ENCODE peak calls at places on chromosomes 5 and 9, in nine cellular contexts. S is PC-3, Y is mammary epithelial cell, R is mesothelial cell of epicardium, N is Peyer's patch, X is A549, G is GM23338, F is fibroblast of pulmonary artery, U is GM10248. V is an unnamed sample.

GRCh38 chr5:123422433-123423277 is 548 bp downstream of the CEP120 start:
- DNase-seq in S (peak), Y (peak), R (no peak), N (peak), X (peak), G (no peak), F (peak), U (peak), V (peak)

GRCh38 chr5:142929602-142930001 is 159.4 kb downstream of the ARHGAP26 start:
- DNase-seq in S (no peak), Y (no peak), R (no peak), N (no peak), X (no peak), G (no peak), F (peak), U (no peak), V (no peak)

GRCh38 chr9:109887079-109887478 is 107.1 kb downstream of the PALM2AKAP2 start:
- DNase-seq in S (no peak), Y (peak), R (no peak), N (no peak), X (no peak), G (no peak), F (peak), U (no peak), V (no peak)

GRCh38 chr9:74817281-74818181 is 70.2 kb downstream of the TRPM6 start:
- DNase-seq in S (peak), Y (no peak), R (no peak), N (no peak), X (no peak), G (no peak), F (no peak), U (no peak), V (no peak)

GRCh38 chr9:72656021-72656420 is 134.6 kb downstream of the TMC1 start:
- DNase-seq in S (no peak), Y (peak), R (no peak), N (no peak), X (no peak), G (no peak), F (no peak), U (no peak), V (no peak)

GRCh38 chr5:127844631-127845030 is 141.4 kb downstream of the CCDC192 start:
- DNase-seq in S (no peak), Y (no peak), R (no peak), N (no peak), X (no peak), G (peak), F (no peak), U (no peak), V (no peak)

GRCh38 chr9:37290881-37291485 is 131.5 kb upstream of the GRHPR start:
- DNase-seq in S (peak), Y (peak), R (no peak), N (no peak), X (peak), G (no peak), F (peak), U (peak), V (no peak)

GRCh38 chr5:36298546-36298945 is 3.2 kb downstream of the RANBP3L start:
- DNase-seq in S (no peak), Y (no peak), R (no peak), N (no peak), X (no peak), G (no peak), F (no peak), U (no peak), V (no peak)

GRCh38 chr5:53971566-53971965 is 338.8 kb downstream of the ARL15 start:
- DNase-seq in S (no peak), Y (no peak), R (no peak), N (no peak), X (no peak), G (no peak), F (peak), U (no peak), V (no peak)

GRCh38 chr9:124016152-124017063 is 4.8 kb downstream of the LHX2 start:
- DNase-seq in S (no peak), Y (no peak), R (no peak), N (no peak), X (no peak), G (no peak), F (no peak), U (peak), V (no peak)

GRCh38 chr9:86353591-86354047 is 591 bp downstream of the TUT7 start:
- DNase-seq in S (peak), Y (peak), R (no peak), N (no peak), X (no peak), G (peak), F (peak), U (no peak), V (no peak)

GRCh38 chr5:32223972-32224608 is 50.0 kb upstream of the GOLPH3 start:
- DNase-seq in S (peak), Y (peak), R (no peak), N (no peak), X (peak), G (peak), F (peak), U (no peak), V (peak)

GRCh38 chr9:22990349-22990748 is 543.7 kb downstream of the DMRTA1 start:
- DNase-seq in S (no peak), Y (no peak), R (no peak), N (no peak), X (no peak), G (peak), F (no peak), U (no peak), V (no peak)

GRCh38 chr9:105439428-105439827 is 8.4 kb upstream of the FSD1L start:
- DNase-seq in S (no peak), Y (no peak), R (no peak), N (no peak), X (no peak), G (no peak), F (peak), U (no peak), V (no peak)

GRCh38 chr5:64594601-64595518 is 89.0 kb downstream of the RGS7BP start:
- DNase-seq in S (peak), Y (no peak), R (no peak), N (no peak), X (peak), G (peak), F (no peak), U (no peak), V (no peak)

GRCh38 chr9:128429505-128430086 is 8.9 kb downstream of the CERCAM start:
- DNase-seq in S (no peak), Y (no peak), R (no peak), N (no peak), X (no peak), G (no peak), F (no peak), U (no peak), V (no peak)

GRCh38 chr5:73825736-73826135 is 199.7 kb downstream of the ARHGEF28 start:
- DNase-seq in S (no peak), Y (no peak), R (no peak), N (no peak), X (no peak), G (no peak), F (no peak), U (no peak), V (no peak)

GRCh38 chr5:135120951-135121350 is 86.9 kb upstream of the PITX1 start:
- DNase-seq in S (no peak), Y (no peak), R (no peak), N (no peak), X (no peak), G (peak), F (no peak), U (no peak), V (no peak)

GRCh38 chr5:43658499-43658898 is 55.5 kb downstream of the NNT start:
- DNase-seq in S (peak), Y (peak), R (no peak), N (no peak), X (no peak), G (no peak), F (peak), U (no peak), V (no peak)

GRCh38 chr5:156411131-156411727 is 84.3 kb downstream of the SGCD start:
- DNase-seq in S (no peak), Y (no peak), R (no peak), N (no peak), X (peak), G (no peak), F (peak), U (no peak), V (no peak)

GRCh38 chr5:37840036-37840909 is at the start of gene GDNF:
- DNase-seq in S (peak), Y (peak), R (peak), N (no peak), X (peak), G (peak), F (peak), U (peak), V (no peak)

GRCh38 chr9:82037126-82037525 is 48.6 kb downstream of the SPATA31D1 start:
- DNase-seq in S (no peak), Y (no peak), R (no peak), N (no peak), X (no peak), G (no peak), F (no peak), U (no peak), V (no peak)

GRCh38 chr5:137636076-137636475 is 99.8 kb downstream of the KLHL3 start:
- DNase-seq in S (no peak), Y (no peak), R (no peak), N (no peak), X (no peak), G (no peak), F (no peak), U (no peak), V (no peak)

GRCh38 chr9:120267929-120268328 is 312.0 kb downstream of the CDK5RAP2 start:
- DNase-seq in S (no peak), Y (no peak), R (no peak), N (no peak), X (no peak), G (no peak), F (no peak), U (no peak), V (no peak)

GRCh38 chr5:126746290-126746689 is 30.6 kb upstream of the LMNB1 start:
- DNase-seq in S (no peak), Y (no peak), R (no peak), N (no peak), X (no peak), G (peak), F (no peak), U (no peak), V (no peak)

GRCh38 chr9:12972608-12973589 is 198.1 kb downstream of the LURAP1L start:
- DNase-seq in S (no peak), Y (no peak), R (no peak), N (no peak), X (no peak), G (no peak), F (peak), U (no peak), V (no peak)

GRCh38 chr5:11700376-11700775 is 203.9 kb downstream of the CTNND2 start:
- DNase-seq in S (no peak), Y (no peak), R (no peak), N (no peak), X (no peak), G (no peak), F (no peak), U (no peak), V (no peak)

GRCh38 chr5:83104031-83104430 is 26.7 kb downstream of the XRCC4 start:
- DNase-seq in S (no peak), Y (no peak), R (no peak), N (no peak), X (no peak), G (no peak), F (no peak), U (no peak), V (no peak)

GRCh38 chr5:100464418-100464817 is 70.8 kb upstream of the FAM174A start:
- DNase-seq in S (peak), Y (peak), R (no peak), N (no peak), X (peak), G (no peak), F (peak), U (no peak), V (no peak)

GRCh38 chr5:110008131-110008530 is 318.4 kb downstream of the MAN2A1 start:
- DNase-seq in S (no peak), Y (no peak), R (no peak), N (no peak), X (no peak), G (no peak), F (no peak), U (no peak), V (no peak)

GRCh38 chr5:148457183-148457620 is 73.4 kb downstream of the FBXO38 start:
- DNase-seq in S (peak), Y (no peak), R (no peak), N (no peak), X (peak), G (peak), F (no peak), U (no peak), V (no peak)

GRCh38 chr5:39138892-39139291 is 64.7 kb upstream of the RICTOR start:
- DNase-seq in S (peak), Y (peak), R (no peak), N (no peak), X (peak), G (no peak), F (peak), U (no peak), V (no peak)

GRCh38 chr9:79256691-79257213 is 315.0 kb upstream of the TLE4 start:
- DNase-seq in S (peak), Y (peak), R (peak), N (no peak), X (no peak), G (peak), F (peak), U (no peak), V (no peak)

GRCh38 chr5:2113348-2114131 is 230.8 kb upstream of the IRX4 start:
- DNase-seq in S (no peak), Y (no peak), R (no peak), N (no peak), X (no peak), G (no peak), F (no peak), U (no peak), V (no peak)
- TF ChIP-seq CTCF in S (no peak), Y (no peak), R (no peak), N (no peak), X (no peak), G (no peak), F (no peak), U (no peak), V (no peak)

DNA sequence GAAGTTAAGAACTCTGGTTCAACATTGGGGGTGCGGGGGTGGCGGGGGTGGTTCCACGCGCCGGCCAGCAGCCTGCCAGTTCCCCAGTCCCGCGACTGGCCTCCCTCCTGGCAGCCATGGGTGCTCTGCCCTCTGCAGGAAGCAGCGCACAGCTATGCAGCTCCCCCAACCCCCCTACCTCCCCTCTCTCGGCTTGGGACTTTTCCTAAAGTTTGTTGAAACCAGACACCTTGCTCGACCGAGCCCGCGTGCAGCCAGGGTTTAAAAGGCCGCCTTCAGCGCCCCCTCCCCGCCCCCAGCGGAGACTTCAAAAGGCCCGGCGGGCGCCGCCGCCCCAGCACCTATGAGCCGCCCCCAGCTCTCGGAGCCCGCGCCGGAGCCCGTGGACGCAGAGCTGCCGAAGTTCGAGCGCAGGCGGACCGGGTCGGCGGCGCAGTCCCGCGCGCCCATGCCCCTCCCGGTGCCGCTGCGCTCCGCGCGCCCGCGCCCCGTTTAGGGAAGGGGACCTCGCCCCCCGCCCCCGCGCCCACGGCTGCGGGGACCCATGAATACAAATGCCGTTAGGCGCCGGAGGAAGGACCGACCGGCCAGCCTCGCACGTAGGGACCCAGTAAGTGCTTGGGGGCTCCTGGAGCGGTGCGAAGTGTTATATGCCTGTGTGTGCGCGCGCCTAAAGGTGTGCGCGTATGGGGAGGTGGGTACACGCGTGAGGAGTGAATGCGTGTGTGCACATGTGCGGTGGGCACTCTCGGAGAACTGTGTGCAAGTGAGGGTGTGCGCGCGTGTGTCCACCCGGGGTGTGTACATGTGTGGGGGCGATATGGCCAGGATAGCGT is 1.4 kb upstream of the COL27A1 start:
- DNase-seq in S (peak), Y (peak), R (peak), N (no peak), X (peak), G (peak), F (no peak), U (no peak), V (no peak)
- TF ChIP-seq CTCF in S (peak), Y (no peak), R (no peak), N (no peak), X (peak), G (peak), F (peak), U (no peak), V (no peak)

DNA sequence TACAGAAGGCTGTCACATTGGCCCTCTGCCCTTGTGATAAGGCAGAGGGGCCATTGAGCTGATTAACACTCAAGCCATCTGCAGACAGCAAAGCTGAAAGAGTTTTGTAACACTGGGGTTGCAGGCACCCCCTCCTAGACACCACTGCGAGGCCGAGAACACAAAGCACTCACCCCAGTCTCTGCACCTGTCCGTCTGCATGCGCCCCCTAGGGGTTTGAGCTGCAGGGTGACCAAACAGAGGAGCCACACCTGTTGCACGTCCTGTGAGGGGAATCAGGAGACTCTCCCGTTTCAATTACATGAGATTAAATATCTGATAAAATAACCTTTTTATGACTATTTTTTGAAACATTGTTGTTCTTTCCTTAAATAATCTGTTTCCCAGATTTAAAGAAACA is 1180.4 kb downstream of the CDH9 start:
- DNase-seq in S (no peak), Y (no peak), R (no peak), N (no peak), X (peak), G (peak), F (no peak), U (no peak), V (no peak)
- TF ChIP-seq CTCF in S (peak), Y (no peak), R (peak), N (no peak), X (no peak), G (peak), F (no peak), U (peak), V (no peak)

GRCh38 chr5:470961-471749 is 28.2 kb downstream of the EXOC3 start:
- DNase-seq in S (no peak), Y (no peak), R (no peak), N (no peak), X (no peak), G (no peak), F (no peak), U (no peak), V (peak)

GRCh38 chr5:472076-472655 is 29.2 kb downstream of the EXOC3 start:
- DNase-seq in S (no peak), Y (peak), R (no peak), N (no peak), X (no peak), G (no peak), F (no peak), U (no peak), V (no peak)

GRCh38 chr5:468401-468800 is 25.4 kb downstream of the EXOC3 start:
- DNase-seq in S (no peak), Y (no peak), R (no peak), N (no peak), X (no peak), G (no peak), F (no peak), U (no peak), V (no peak)

GRCh38 chr5:471750-472058 is 28.7 kb downstream of the EXOC3 start:
- DNase-seq in S (no peak), Y (no peak), R (no peak), N (no peak), X (no peak), G (no peak), F (no peak), U (no peak), V (no peak)

GRCh38 chr5:469752-470483 is 26.9 kb downstream of the EXOC3 start:
- DNase-seq in S (no peak), Y (no peak), R (no peak), N (no peak), X (no peak), G (no peak), F (no peak), U (no peak), V (no peak)
- TF ChIP-seq CTCF in S (no peak), Y (no peak), R (no peak), N (no peak), X (no peak), G (no peak), F (no peak), U (no peak), V (no peak)

DNA sequence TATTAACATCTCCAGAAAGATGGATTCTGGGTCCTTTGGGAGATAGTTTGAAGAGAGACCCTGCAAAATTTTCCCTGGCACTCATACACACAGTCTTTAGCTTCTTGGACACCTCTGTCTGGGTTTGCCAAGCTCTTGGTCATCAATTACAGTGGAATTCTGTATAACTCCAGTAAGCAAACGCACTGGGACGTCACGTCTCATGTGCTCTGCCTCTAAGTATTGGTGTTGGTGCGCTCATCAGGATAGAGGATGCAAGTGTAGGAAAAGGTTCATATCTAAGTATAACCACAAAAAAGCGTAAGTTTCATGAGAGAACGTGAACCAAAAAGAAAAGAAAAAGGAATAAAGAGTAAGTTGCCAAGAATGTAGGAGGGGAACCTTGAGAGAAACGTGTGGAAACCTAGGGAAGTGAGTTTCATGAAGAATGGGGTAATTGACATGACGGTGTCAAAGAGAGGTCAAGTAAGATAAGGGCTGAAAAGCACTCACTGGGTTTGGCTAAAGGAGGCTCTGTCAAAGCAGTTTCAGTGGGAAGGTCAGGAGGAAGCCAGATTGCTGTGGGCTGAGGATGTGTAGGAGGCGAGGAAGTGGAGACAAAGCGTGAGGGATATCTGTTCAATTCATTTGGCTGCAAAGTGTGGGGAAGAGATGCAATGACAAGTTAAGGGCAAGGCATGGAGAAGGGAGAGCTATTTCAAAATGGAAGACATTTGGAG is 92.7 kb downstream of the RAD23B start:
- DNase-seq in S (no peak), Y (no peak), R (no peak), N (no peak), X (no peak), G (no peak), F (peak), U (no peak), V (no peak)
- TF ChIP-seq CTCF in S (no peak), Y (no peak), R (no peak), N (no peak), X (no peak), G (no peak), F (no peak), U (no peak), V (no peak)